ENCODE peak calls at places on chromosomes 2 and 18, in four cellular contexts. P is K562, J is foreskin fibroblast, D is brain microvascular endothelial cell. A is an unnamed sample.
A peak's percentile ranks its signal among the peaks of the same experiment; 100 is the strongest.

GRCh38 chr2:27071990-27072830 is 756 bp upstream of the OST4 start:
- DNase-seq in J (peak; percentile 59), D (no peak), P (peak; percentile 40), A (no peak)

GRCh38 chr2:98118161-98118560 is 31.2 kb downstream of the VWA3B start:
- DNase-seq in J (peak; percentile 38), D (peak; percentile 74), P (no peak), A (no peak)

GRCh38 chr2:9805435-9806297 is 37.6 kb upstream of the TAF1B start:
- DNase-seq in D (no peak), P (no peak), J (peak; percentile 60), A (no peak)

GRCh38 chr2:120549841-120550240 is 185.8 kb upstream of the GLI2 start:
- DNase-seq in D (no peak), P (no peak), J (no peak), A (no peak)

GRCh38 chr2:37322368-37322767 is 2.3 kb downstream of the PRKD3 start:
- DNase-seq in D (peak; percentile 23), P (peak; percentile 12), J (peak; percentile 21), A (no peak)

GRCh38 chr2:9771481-9772017 is 71.7 kb upstream of the TAF1B start:
- DNase-seq in P (no peak), J (peak; percentile 58), D (peak; percentile 76), A (peak; percentile 74)

GRCh38 chr2:240597054-240597418 is 10.5 kb downstream of the CAPN10 start:
- DNase-seq in J (no peak), D (no peak), P (no peak), A (no peak)

GRCh38 chr2:101795033-101795432 is 97.5 kb downstream of the MAP4K4 start:
- DNase-seq in J (no peak), P (no peak), D (no peak), A (no peak)

GRCh38 chr2:10279946-10280463 is 22.7 kb upstream of the HPCAL1 start:
- DNase-seq in D (no peak), J (no peak), P (no peak), A (no peak)

GRCh38 chr2:91839904-91840868 is 3031.0 kb upstream of the TEKT4 start:
- DNase-seq in P (no peak), D (no peak), J (peak; percentile 1), A (no peak)
- H3K4me3 ChIP-seq in P (no peak overlapping the region), D (no peak overlapping the region), J (no peak overlapping the region), A (peak overlapping the region; percentile 12)

GRCh38 chr18:25518716-25519053 is 166.7 kb upstream of the ZNF521 start:
- DNase-seq in D (no peak), P (no peak), J (no peak), A (no peak)
- H3K4me3 ChIP-seq in D (no peak overlapping the region), P (no peak overlapping the region), J (no peak overlapping the region), A (no peak overlapping the region)

GRCh38 chr18:45085916-45086624 is 405.4 kb downstream of the SETBP1 start:
- DNase-seq in P (no peak), D (no peak), J (no peak), A (no peak)
- H3K4me3 ChIP-seq in P (no peak overlapping the region), D (no peak overlapping the region), J (no peak overlapping the region), A (no peak overlapping the region)

DNA sequence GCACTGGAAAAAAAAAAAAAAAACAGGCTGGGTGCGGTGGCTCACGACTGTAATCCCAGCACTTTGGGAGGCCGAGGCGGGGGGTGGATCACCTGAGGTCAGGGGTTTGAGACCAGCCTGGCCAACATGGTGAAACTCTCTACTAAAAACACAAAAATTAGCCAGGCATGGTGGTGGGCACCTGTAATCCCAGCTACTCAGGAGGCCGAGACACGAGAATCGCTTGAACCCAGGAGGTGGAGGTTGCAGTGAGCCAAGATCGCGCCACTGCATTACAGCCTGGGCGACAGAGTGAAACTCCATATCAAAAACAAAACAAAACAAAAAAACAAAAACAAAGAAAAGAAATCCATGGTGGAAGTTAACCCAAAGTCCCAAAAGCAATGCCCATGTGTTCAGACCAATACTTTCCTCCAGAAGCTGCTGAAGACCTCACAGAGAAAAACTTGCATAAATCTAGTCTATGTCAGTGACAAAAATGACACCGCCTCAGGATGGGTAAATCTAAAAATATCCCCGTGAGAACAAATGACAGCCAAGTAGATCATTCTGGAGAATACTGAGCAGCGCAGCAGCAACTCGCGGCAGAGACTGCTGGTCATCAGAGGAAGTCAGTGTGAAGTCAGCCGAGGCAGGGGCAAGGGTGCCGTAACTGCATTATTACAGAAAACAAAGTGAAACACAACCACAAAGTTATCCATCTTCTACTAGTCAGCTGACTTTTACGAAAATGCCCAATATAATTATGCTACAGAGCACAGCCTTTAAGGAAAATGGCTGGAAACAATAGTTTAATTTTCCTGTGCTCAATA is 41.0 kb downstream of the LPIN2 start:
- DNase-seq in J (no peak), D (peak; percentile 76), P (no peak), A (no peak)
- H3K4me3 ChIP-seq in J (no peak overlapping the region), D (no peak overlapping the region), P (no peak overlapping the region), A (no peak overlapping the region)

GRCh38 chr18:12254137-12254819 is at the start of gene CIDEA:
- DNase-seq in P (no peak), D (no peak), J (peak; percentile 63), A (no peak)

GRCh38 chr18:12253517-12254136 is 534 bp upstream of the CIDEA start:
- DNase-seq in D (no peak), J (peak; percentile 26), P (no peak), A (no peak)

GRCh38 chr18:12253027-12253426 is 1.1 kb upstream of the CIDEA start:
- DNase-seq in P (no peak), J (no peak), D (no peak), A (no peak)

GRCh38 chr18:12255626-12256026 is 1.5 kb downstream of the CIDEA start:
- DNase-seq in D (peak; percentile 48), J (peak; percentile 85), P (no peak), A (no peak)

DNA sequence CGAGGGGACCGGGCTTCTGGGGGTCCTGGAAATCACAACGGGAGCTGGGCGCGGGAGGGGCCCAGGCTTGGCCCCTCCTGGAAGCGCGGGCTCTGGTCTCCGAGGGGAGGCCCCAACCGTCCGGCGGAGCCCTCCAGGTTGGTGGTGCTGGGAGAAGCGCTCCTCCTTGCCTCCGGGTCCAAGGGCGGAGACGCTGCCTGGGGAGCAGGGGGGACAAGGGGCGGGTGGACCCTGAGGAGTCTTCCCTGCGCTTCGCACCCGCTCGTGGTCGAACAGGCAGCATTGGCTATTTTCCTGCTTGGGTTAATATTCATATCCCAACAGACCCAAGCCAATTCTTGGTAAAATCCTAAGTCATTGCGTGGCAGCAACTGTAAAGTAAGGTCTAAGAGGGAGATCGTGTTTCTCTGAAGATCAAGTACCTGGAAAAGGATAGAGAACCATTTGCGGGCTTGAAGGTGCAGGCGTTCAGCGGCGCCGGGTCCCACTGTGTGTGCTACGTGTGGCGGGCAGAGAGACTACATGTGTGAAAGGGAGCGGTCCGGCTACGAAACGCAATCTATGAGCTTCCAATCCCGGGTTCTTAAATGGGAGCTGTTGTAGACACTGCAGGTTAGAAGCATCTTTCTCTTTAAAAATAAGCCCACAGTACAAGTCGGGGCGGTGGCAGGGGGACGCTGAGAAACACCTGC is 805 bp downstream of the CIDEA start:
- DNase-seq in P (no peak), J (no peak), D (no peak), A (no peak)
- H3K4me3 ChIP-seq in P (no peak overlapping the region), J (no peak overlapping the region), D (no peak overlapping the region), A (no peak overlapping the region)

DNA sequence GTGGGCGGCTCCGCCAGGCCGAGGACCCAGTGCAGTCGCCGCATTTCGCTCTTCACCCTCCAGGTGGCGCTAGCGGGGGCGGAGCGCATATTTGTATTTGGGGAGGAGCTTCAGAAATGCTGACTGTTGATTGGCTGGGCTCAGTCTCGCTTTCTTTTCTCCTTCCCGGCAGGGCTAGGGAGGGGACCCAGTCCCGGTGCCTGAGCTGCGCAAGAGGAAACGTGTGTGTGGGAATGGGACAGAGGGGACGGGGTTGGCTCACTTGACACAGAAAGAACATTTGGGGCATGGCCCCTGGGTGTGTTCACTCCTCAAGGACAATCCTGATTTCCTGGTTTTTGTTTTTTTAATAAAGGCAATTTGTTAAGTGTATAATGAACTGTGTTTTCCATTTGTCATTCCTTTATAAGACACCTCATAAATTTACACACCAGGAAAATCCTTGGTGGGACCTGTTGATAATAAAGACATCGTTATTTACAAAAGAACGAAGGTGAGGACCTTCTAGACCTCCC is 20.4 kb upstream of the DNMT3A start:
- DNase-seq in P (peak; percentile 91), J (peak; percentile 93), D (peak; percentile 85), A (peak; percentile 59)
- H3K4me3 ChIP-seq in P (no peak overlapping the region), J (peak overlapping the region; percentile 40), D (peak overlapping the region; percentile 43), A (peak overlapping the region; percentile 47)

DNA sequence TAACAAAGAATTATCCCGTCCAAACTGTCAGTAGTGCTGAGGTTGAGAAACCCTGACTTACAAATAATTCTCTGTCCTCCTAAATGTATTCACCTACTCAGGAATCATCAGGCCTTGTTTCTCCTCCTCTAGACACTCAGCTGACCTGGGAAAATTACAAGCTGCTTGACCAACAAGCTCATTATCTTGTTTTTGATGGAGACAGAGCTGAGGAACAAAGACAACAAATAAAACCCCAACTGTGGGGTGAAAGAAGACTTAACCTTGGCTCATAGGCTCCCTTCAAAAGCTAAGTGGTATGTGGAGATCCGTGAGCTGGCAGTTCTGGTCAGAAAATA is 64.5 kb downstream of the CLHC1 start:
- DNase-seq in J (no peak), P (no peak), D (no peak), A (no peak)
- H3K4me3 ChIP-seq in J (no peak overlapping the region), P (no peak overlapping the region), D (no peak overlapping the region), A (no peak overlapping the region)

GRCh38 chr2:45889053-45889452 is 237.6 kb downstream of the PRKCE start:
- DNase-seq in J (no peak), D (no peak), P (peak; percentile 31), A (no peak)
- H3K4me3 ChIP-seq in J (no peak overlapping the region), D (no peak overlapping the region), P (no peak overlapping the region), A (no peak overlapping the region)

GRCh38 chr2:62741127-62741526 is 35.6 kb downstream of the EHBP1 start:
- DNase-seq in D (no peak), P (no peak), J (no peak), A (no peak)

GRCh38 chr2:62745891-62746481 is 40.5 kb downstream of the EHBP1 start:
- DNase-seq in D (no peak), J (no peak), P (no peak), A (no peak)

GRCh38 chr2:62741954-62742722 is 36.6 kb downstream of the EHBP1 start:
- DNase-seq in P (no peak), J (no peak), D (peak; percentile 16), A (no peak)

GRCh38 chr2:62744603-62745002 is 39.1 kb downstream of the EHBP1 start:
- DNase-seq in P (no peak), J (no peak), D (no peak), A (no peak)

DNA sequence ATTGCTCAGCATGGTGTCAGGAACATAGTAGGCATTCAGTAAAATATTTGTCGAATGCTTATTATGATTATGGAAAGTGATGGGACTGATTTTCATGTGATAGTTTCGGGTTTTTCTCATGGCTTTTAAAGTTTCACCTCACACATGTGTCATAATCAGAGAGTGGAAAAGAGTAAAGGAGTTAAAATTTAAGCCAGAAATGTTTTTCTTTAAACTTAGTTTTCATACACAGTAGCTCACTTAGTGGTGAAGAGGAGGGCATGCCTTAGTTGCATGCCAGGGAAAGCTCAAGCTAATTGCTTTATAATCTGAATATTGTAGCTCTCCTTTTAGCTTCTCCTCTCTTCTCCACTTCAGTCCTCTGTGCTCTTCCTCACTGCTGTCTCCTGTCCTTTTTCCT is 38.0 kb downstream of the EHBP1 start:
- DNase-seq in P (no peak), D (no peak), J (no peak), A (no peak)
- H3K4me3 ChIP-seq in P (no peak overlapping the region), D (no peak overlapping the region), J (no peak overlapping the region), A (no peak overlapping the region)

A was measured in AG09309.